ENCODE peak calls at places on chromosome 20, in eight cellular contexts. N is PC-9, X is psoas muscle, Y is uterus, J is stomach, M is lower leg skin, L is heart right ventricle, O is cardiac muscle cell. V is an unnamed sample.

GRCh38 chr20:18788021-18788420 is 25.6 kb upstream of the SCP2D1 start:
- DNase-seq in X (no peak), N (no peak), O (no peak), J (no peak), L (no peak), M (no peak), Y (no peak), V (no peak)

GRCh38 chr20:43029161-43029560 is 160.5 kb downstream of the PTPRT start:
- DNase-seq in Y (no peak), N (no peak), M (no peak), L (no peak), O (no peak), J (no peak), X (no peak), V (no peak)

GRCh38 chr20:22460231-22460630 is 124.1 kb downstream of the FOXA2 start:
- DNase-seq in X (no peak), N (peak), L (no peak), Y (no peak), O (no peak), M (no peak), J (no peak), V (no peak)

GRCh38 chr20:57069442-57069841 is 197.0 kb downstream of the BMP7 start:
- DNase-seq in J (no peak), M (no peak), O (no peak), X (no peak), N (no peak), L (no peak), Y (no peak), V (no peak)

GRCh38 chr20:728022-728944 is 40.0 kb downstream of the SLC52A3 start:
- DNase-seq in X (peak), M (no peak), J (peak), L (peak), O (peak), Y (no peak), N (no peak), V (peak)

GRCh38 chr20:34362502-34363061 is 491 bp upstream of the ITCH start:
- DNase-seq in J (no peak), X (no peak), L (no peak), O (no peak), Y (no peak), N (no peak), M (no peak), V (no peak)

GRCh38 chr20:43265449-43265848 is 75.7 kb upstream of the PTPRT start:
- DNase-seq in O (no peak), L (no peak), M (no peak), J (no peak), N (no peak), X (no peak), Y (no peak), V (no peak)

GRCh38 chr20:38226553-38226952 is 34.0 kb downstream of the KIAA1755 start:
- DNase-seq in L (no peak), N (peak), O (no peak), M (no peak), X (no peak), J (no peak), Y (no peak), V (no peak)

GRCh38 chr20:58596244-58597010 is 54.7 kb upstream of the STX16 start:
- DNase-seq in L (no peak), Y (no peak), M (no peak), X (no peak), J (no peak), O (no peak), N (no peak), V (no peak)

GRCh38 chr20:62708591-62709536 is at the start of gene NTSR1:
- DNase-seq in M (no peak), X (no peak), N (no peak), O (peak), L (no peak), Y (no peak), J (no peak), V (no peak)

GRCh38 chr20:63652192-63652980 is 838 bp downstream of the STMN3 start:
- DNase-seq in J (no peak), O (peak), X (peak), N (no peak), Y (no peak), L (no peak), M (no peak), V (peak)

GRCh38 chr20:31608256-31608980 is 3.3 kb downstream of the ID1 start:
- DNase-seq in N (peak), M (peak), Y (peak), J (peak), L (peak), X (peak), O (peak), V (peak)

GRCh38 chr20:19699132-19699971 is 58.7 kb upstream of the RIN2 start:
- DNase-seq in Y (no peak), L (no peak), J (no peak), M (peak), X (no peak), O (no peak), N (peak), V (peak)

GRCh38 chr20:46229478-46229877 is 78.8 kb downstream of the CDH22 start:
- DNase-seq in L (no peak), J (no peak), Y (no peak), M (no peak), O (peak), N (no peak), X (no peak), V (no peak)

DNA sequence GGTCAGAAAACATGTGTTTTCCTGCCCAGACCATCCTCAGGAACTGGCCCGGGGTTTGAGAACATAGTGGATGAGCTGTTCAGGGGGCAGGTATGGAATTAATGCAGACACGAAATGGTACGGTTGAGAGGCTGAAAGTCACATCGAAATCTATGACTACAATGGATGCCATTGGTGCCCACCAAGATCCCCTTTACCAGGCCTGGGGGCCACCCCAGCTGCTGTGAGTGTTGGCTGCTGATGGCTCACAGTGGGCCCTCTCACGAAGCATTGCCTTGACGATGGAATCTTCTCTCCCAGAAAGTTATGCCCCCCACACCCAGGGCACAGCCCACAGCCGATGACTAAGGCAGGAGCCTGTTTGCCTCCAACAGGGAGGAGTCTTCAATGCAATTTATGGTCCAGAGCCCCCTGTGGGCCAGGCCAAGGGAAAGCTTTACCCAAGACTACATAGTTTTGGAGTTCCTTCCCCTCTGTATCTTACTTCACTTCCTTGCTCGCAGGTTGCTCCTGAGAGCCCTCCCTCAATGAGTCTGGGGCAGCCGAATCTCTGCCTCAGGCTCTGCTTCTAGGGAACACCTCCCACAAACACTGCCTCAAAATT is 92.6 kb downstream of the BFSP1 start:
- DNase-seq in Y (no peak), X (no peak), L (no peak), M (no peak), N (no peak), O (no peak), J (no peak), V (no peak)
- TF ChIP-seq CTCF in Y (no peak), X (no peak), L (no peak), M (no peak), N (no peak), O (no peak), J (no peak), V (no peak)

DNA sequence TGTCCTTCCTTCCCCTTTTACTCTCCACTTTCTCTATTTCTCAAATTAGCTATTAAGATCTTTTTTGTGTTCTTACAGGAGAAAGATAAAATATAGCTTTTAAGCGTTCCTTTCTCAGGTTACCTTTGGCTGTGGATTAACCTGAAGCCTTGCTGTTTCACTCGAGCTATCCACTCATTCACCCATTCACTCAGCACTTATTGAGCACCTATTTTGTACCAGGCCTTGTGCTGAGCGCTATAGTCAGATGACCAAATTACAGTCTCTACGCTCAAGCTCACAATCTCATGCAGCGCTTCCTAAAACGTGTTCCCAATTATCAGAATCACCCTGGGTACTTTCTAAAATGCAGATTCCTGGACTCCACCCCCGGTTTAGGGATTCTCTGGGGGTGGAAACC is 1.8 kb upstream of the CEP250 start:
- DNase-seq in L (no peak), X (no peak), O (no peak), M (no peak), Y (no peak), J (no peak), N (no peak), V (no peak)
- H3K4me3 ChIP-seq in L (no peak), X (peak), O (peak), M (no peak), Y (no peak), J (no peak), N (peak), V (no peak)

GRCh38 chr20:23584434-23585199 is 16.3 kb upstream of the CST9L start:
- DNase-seq in Y (no peak), J (no peak), M (peak), O (no peak), N (no peak), L (no peak), X (no peak), V (no peak)
- TF ChIP-seq CTCF in Y (no peak), J (no peak), M (no peak), O (no peak), N (no peak), L (no peak), X (no peak), V (no peak)

GRCh38 chr20:8647868-8648495 is 420.9 kb upstream of the PLCB4 start:
- DNase-seq in J (no peak), M (no peak), N (no peak), L (peak), X (peak), O (no peak), Y (peak), V (peak)
- H3K4me3 ChIP-seq in J (no peak), M (no peak), N (no peak), L (no peak), X (no peak), O (no peak), Y (no peak), V (no peak)

DNA sequence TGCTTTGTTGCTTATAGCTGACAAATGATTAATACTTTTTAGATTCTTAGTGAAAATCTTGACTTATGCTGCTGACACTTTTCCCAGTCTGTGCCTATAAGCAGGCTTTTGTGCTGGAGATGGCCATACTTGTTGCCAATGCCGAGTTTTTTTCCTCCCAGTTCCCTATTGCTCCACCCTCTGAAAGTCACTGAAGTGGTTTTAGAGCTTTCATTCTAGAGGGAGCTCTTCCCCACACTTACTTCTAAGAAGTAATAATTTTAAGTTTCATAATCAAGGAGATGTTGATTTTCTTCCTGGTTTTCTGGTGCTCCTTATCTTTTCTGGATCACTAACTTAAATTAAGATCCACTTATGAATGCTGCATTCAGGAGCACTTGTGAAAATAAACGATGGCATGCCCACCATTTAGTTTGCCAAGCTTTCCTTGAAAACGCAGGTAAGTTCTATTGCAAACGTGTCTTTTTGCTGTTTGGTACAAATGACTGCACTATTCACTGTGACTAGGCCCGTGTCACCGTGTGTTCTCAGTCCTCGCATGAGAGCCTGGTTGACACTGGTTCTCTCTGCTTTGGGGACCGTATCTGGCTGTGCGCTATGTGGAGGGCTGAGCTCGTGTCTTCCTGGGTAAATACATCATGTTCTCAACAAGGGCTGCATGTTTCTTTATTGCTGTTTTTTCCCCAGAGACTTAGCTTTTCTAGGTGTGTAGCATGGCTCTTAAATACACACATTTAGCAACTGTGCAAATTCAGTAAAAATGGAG is 50.2 kb downstream of the GFRA4 start:
- DNase-seq in O (no peak), N (no peak), M (no peak), X (no peak), Y (no peak), L (no peak), J (no peak), V (peak)
- TF ChIP-seq CTCF in O (no peak), N (no peak), M (no peak), X (no peak), Y (no peak), L (no peak), J (no peak), V (no peak)

DNA sequence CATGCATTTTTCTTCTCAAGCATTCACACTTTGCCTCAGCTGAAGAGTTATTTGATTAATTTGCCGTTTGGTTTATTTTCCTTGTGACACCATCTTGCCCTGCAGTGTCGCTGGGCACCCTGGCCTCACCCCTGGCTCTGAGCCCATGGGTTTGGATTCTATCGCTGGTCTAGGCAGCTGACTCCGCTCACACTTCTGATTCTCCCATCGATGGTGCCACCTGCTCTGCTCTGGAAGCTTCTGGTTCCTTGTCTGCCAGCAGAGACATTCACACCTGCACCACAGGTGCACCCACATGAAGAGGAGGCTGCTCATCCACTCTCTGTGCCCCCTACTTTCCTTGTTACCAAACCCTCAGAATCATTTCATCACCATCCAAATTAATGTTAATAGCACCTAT is 291.6 kb upstream of the CDH4 start:
- DNase-seq in M (peak), Y (no peak), X (no peak), J (no peak), L (no peak), O (no peak), N (no peak), V (no peak)
- H3K4me3 ChIP-seq in M (no peak), Y (no peak), X (no peak), J (no peak), L (no peak), O (no peak), N (no peak), V (no peak)

GRCh38 chr20:6954219-6954618 is 186.7 kb downstream of the BMP2 start:
- DNase-seq in Y (no peak), J (no peak), O (no peak), N (no peak), X (no peak), M (no peak), L (no peak), V (no peak)

GRCh38 chr20:6959900-6960312 is 192.4 kb downstream of the BMP2 start:
- DNase-seq in N (no peak), Y (no peak), J (no peak), L (no peak), X (no peak), M (no peak), O (no peak), V (peak)

GRCh38 chr20:6953611-6954010 is 186.1 kb downstream of the BMP2 start:
- DNase-seq in X (no peak), N (no peak), O (no peak), M (no peak), Y (no peak), L (no peak), J (no peak), V (no peak)

GRCh38 chr20:6956056-6956455 is 188.6 kb downstream of the BMP2 start:
- DNase-seq in L (no peak), X (no peak), J (no peak), O (no peak), N (no peak), Y (no peak), M (no peak), V (peak)

DNA sequence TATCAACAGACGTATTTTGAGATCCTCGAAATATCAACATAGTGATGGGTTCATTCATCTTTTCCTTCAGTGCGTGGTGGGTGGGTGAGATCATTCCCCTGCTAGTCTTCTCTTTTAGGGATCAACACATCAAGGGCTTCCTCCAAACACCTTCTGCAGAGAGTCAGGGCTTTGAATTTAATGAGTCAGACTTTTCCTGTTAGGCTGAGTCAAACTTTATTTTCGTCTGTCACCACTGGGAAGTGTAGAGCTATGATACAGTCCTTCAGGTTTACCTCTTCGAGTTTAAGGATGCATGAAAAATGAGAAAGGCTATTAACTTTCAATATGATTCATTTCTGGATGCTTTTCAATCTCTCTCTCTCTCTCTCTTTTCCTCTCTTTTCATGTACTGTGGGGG is 189.1 kb downstream of the BMP2 start:
- DNase-seq in J (no peak), N (no peak), O (no peak), X (no peak), Y (no peak), M (no peak), L (no peak), V (peak)
- TF ChIP-seq CTCF in J (no peak), N (no peak), O (no peak), X (no peak), Y (no peak), M (no peak), L (no peak), V (no peak)

GRCh38 chr20:35617397-35618031 is 1.9 kb downstream of the SPAG4 start:
- DNase-seq in J (peak), Y (peak), M (peak), O (peak), X (peak), N (peak), L (peak), V (peak)
- H3K4me3 ChIP-seq in J (peak), Y (peak), M (no peak), O (peak), X (peak), N (peak), L (peak), V (peak)

DNA sequence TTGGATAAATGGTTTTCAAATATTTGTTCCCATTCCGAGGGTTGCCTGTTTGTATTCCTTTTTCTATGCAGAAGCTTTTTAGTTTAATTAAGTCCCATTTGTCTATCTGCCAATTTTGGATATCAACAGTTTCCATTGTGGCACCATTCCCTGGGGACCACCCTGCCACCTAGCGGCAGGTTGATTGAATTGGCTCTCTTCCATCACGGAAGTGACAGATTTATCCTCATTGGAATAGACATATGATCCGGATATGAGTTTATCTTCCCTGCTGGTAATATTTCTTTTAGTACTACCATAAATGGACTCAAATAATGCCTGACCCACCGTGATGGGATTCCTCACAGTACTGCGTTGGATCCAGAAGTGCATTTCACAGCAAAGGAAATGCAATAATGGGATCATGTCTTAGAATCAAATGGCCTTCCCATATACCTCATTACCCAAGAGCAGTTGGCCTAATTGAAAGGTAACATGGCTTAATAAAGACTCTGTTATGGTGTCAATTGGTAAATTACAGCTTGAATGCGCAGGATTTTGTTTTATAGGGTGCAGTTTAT is 327.0 kb downstream of the BMP2 start:
- DNase-seq in X (no peak), L (peak), N (no peak), M (no peak), J (no peak), Y (no peak), O (peak), V (peak)
- TF ChIP-seq CTCF in X (peak), L (peak), N (peak), M (no peak), J (no peak), Y (no peak), O (peak), V (peak)

GRCh38 chr20:61579908-61580307 is 327.8 kb downstream of the CDH4 start:
- DNase-seq in L (no peak), M (no peak), Y (no peak), N (no peak), O (no peak), X (no peak), J (no peak), V (no peak)

GRCh38 chr20:61583356-61583755 is 331.3 kb downstream of the CDH4 start:
- DNase-seq in L (no peak), N (no peak), J (no peak), M (no peak), O (no peak), Y (no peak), X (no peak), V (no peak)

GRCh38 chr20:61580958-61581824 is 329.1 kb downstream of the CDH4 start:
- DNase-seq in J (no peak), O (no peak), N (no peak), X (no peak), Y (no peak), L (no peak), M (no peak), V (no peak)

GRCh38 chr20:61581825-61582188 is 329.7 kb downstream of the CDH4 start:
- DNase-seq in N (no peak), M (no peak), X (no peak), L (no peak), J (no peak), Y (no peak), O (no peak), V (no peak)

GRCh38 chr20:61582196-61582923 is 330.3 kb downstream of the CDH4 start:
- DNase-seq in X (no peak), Y (no peak), L (no peak), N (no peak), O (no peak), M (no peak), J (no peak), V (no peak)
- H3K4me3 ChIP-seq in X (no peak), Y (no peak), L (no peak), N (no peak), O (no peak), M (no peak), J (no peak), V (no peak)

V was measured in fibroblast of villous mesenchyme.